ENCODE peak calls at places on chromosomes 13 and 19, in six cellular contexts. One of them, this sample, is unnamed.
A peak's percentile ranks its signal among the peaks of the same experiment; 100 is the strongest.

GRCh38 chr13:51534075-51534817 is 50.0 kb upstream of the WDFY2 start:
- DNase-seq in K562: no peak
- DNase-seq in HepG2: no peak
- DNase-seq in GM12878: no peak
- DNase-seq in GM12891: no peak
- DNase-seq in H1: no peak
- DNase-seq in this sample: no peak

GRCh38 chr13:32825481-32825880 is 190.7 kb upstream of the KL start:
- DNase-seq in GM12878: no peak
- DNase-seq in H1: no peak
- DNase-seq in GM12891: no peak
- DNase-seq in K562: no peak
- DNase-seq in HepG2: no peak
- DNase-seq in this sample: no peak

GRCh38 chr19:31351212-31352193 is 2.3 kb upstream of the TSHZ3 start:
- DNase-seq in GM12878: no peak
- DNase-seq in GM12891: no peak
- DNase-seq in K562: no peak
- DNase-seq in HepG2: no peak
- DNase-seq in H1: no peak
- DNase-seq in this sample: no peak

GRCh38 chr19:56295531-56296455 is 18.8 kb downstream of the ZSCAN5A start:
- DNase-seq in GM12878: no peak
- DNase-seq in K562: no peak
- DNase-seq in HepG2: no peak
- DNase-seq in GM12891: no peak
- DNase-seq in H1: no peak
- DNase-seq in this sample: no peak

GRCh38 chr13:99027260-99027659 is 49.4 kb upstream of the DOCK9 start:
- DNase-seq in H1: no peak
- DNase-seq in HepG2: no peak
- DNase-seq in K562: peak; percentile 13
- DNase-seq in GM12878: no peak
- DNase-seq in GM12891: no peak
- DNase-seq in this sample: no peak

GRCh38 chr13:48653074-48654054 is at the start of gene CYSLTR2:
- DNase-seq in GM12891: no peak
- DNase-seq in HepG2: no peak
- DNase-seq in GM12878: peak; percentile 35
- DNase-seq in H1: no peak
- DNase-seq in K562: no peak
- DNase-seq in this sample: no peak

GRCh38 chr19:28960586-28960985 is 252.4 kb downstream of the UQCRFS1 start:
- DNase-seq in K562: no peak
- DNase-seq in GM12891: no peak
- DNase-seq in GM12878: no peak
- DNase-seq in H1: no peak
- DNase-seq in HepG2: no peak
- DNase-seq in this sample: no peak

GRCh38 chr13:114027826-114028225 is 54.0 kb upstream of the C13orf46 start:
- DNase-seq in GM12878: no peak
- DNase-seq in K562: no peak
- DNase-seq in H1: no peak
- DNase-seq in GM12891: no peak
- DNase-seq in HepG2: no peak
- DNase-seq in this sample: no peak

GRCh38 chr13:44759723-44760360 is 183.7 kb upstream of the TSC22D1 start:
- DNase-seq in HepG2: peak; percentile 21
- DNase-seq in K562: no peak
- DNase-seq in GM12891: no peak
- DNase-seq in H1: no peak
- DNase-seq in GM12878: no peak
- DNase-seq in this sample: no peak

GRCh38 chr13:46010148-46010547 is 42.4 kb downstream of the ZC3H13 start:
- DNase-seq in GM12878: no peak
- DNase-seq in H1: no peak
- DNase-seq in GM12891: no peak
- DNase-seq in HepG2: no peak
- DNase-seq in K562: no peak
- DNase-seq in this sample: no peak

GRCh38 chr13:60873116-60873515 is 476.1 kb downstream of the TDRD3 start:
- DNase-seq in H1: no peak
- DNase-seq in GM12891: no peak
- DNase-seq in HepG2: no peak
- DNase-seq in K562: no peak
- DNase-seq in GM12878: no peak
- DNase-seq in this sample: no peak

GRCh38 chr19:2255982-2256685 is at the start of gene JSRP1:
- DNase-seq in HepG2: no peak
- DNase-seq in K562: no peak
- DNase-seq in H1: no peak
- DNase-seq in GM12878: no peak
- DNase-seq in GM12891: no peak
- DNase-seq in this sample: no peak

GRCh38 chr19:925912-926594 is at the start of gene ARID3A:
- DNase-seq in H1: no peak
- DNase-seq in GM12878: no peak
- DNase-seq in GM12891: no peak
- DNase-seq in K562: no peak
- DNase-seq in HepG2: no peak
- DNase-seq in this sample: peak; percentile 85

GRCh38 chr19:14440049-14440448 is 6.9 kb downstream of the PKN1 start:
- DNase-seq in H1: no peak
- DNase-seq in GM12878: peak; percentile 37
- DNase-seq in HepG2: no peak
- DNase-seq in GM12891: peak; percentile 90
- DNase-seq in K562: peak; percentile 73
- DNase-seq in this sample: peak; percentile 86

GRCh38 chr19:40633207-40633606 is 32.0 kb downstream of the LTBP4 start:
- DNase-seq in GM12891: no peak
- DNase-seq in H1: no peak
- DNase-seq in GM12878: no peak
- DNase-seq in K562: no peak
- DNase-seq in HepG2: peak; percentile 25
- DNase-seq in this sample: no peak

GRCh38 chr13:65966991-65967451 is 1263.1 kb downstream of the PCDH9 start:
- DNase-seq in GM12891: no peak
- DNase-seq in HepG2: peak; percentile 34
- DNase-seq in GM12878: no peak
- DNase-seq in H1: peak; percentile 25
- DNase-seq in K562: no peak
- DNase-seq in this sample: no peak

DNA sequence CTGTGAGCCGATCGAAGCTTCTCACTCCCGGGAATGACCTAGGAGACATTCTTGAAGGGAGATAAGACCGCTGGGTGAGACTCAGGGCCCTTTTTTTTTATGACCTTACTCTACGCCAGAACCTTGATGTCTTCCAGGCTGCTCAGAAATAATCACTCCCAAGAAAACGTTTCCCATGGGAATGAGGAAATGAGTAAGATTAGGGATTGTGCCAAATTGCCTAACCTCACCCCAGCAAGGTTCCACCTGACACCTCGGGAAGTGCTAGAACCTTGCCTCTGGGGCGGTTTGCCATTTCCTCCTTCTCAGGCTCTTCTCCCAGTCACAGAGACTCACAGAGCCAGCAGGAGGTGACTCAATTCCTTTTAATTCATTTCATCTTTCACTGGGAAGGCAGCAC is 2.3 kb downstream of the SLC46A3 start:
- DNase-seq in GM12878: no peak
- DNase-seq in K562: no peak
- DNase-seq in HepG2: no peak
- DNase-seq in H1: no peak
- DNase-seq in GM12891: no peak
- DNase-seq in this sample: no peak
- TF ChIP-seq TAF1 in GM12878: no peak
- TF ChIP-seq TAF1 in K562: no peak
- TF ChIP-seq TAF1 in HepG2: no peak
- TF ChIP-seq TAF1 in H1: no peak
- TF ChIP-seq TAF1 in GM12891: no peak
- TF ChIP-seq TAF1 in this sample: no peak

GRCh38 chr19:4065430-4066175 is 1.1 kb downstream of the ZBTB7A start:
- DNase-seq in K562: peak; percentile 89
- DNase-seq in H1: peak; percentile 96
- DNase-seq in GM12878: peak; percentile 65
- DNase-seq in GM12891: peak; percentile 99
- DNase-seq in HepG2: peak; percentile 90
- DNase-seq in this sample: peak; percentile 99
- TF ChIP-seq POLR2A in K562: no peak
- TF ChIP-seq POLR2A in H1: no peak
- TF ChIP-seq POLR2A in GM12878: peak; percentile 46
- TF ChIP-seq POLR2A in GM12891: no peak
- TF ChIP-seq POLR2A in HepG2: no peak
- TF ChIP-seq POLR2A in this sample: peak; percentile 47

GRCh38 chr19:16520074-16520973 is 21.9 kb downstream of the CHERP start:
- DNase-seq in GM12891: no peak
- DNase-seq in H1: no peak
- DNase-seq in HepG2: no peak
- DNase-seq in K562: no peak
- DNase-seq in GM12878: no peak
- DNase-seq in this sample: no peak
- TF ChIP-seq POLR2AphosphoS5 in GM12891: no peak
- TF ChIP-seq POLR2AphosphoS5 in H1: peak; percentile 19
- TF ChIP-seq POLR2AphosphoS5 in HepG2: no peak
- TF ChIP-seq POLR2AphosphoS5 in K562: no peak
- TF ChIP-seq POLR2AphosphoS5 in GM12878: no peak
- TF ChIP-seq POLR2AphosphoS5 in this sample: no peak

GRCh38 chr19:50967924-50968708 is 1.3 kb downstream of the KLK6 start:
- DNase-seq in GM12891: no peak
- DNase-seq in K562: no peak
- DNase-seq in H1: no peak
- DNase-seq in GM12878: no peak
- DNase-seq in HepG2: no peak
- DNase-seq in this sample: no peak
- TF ChIP-seq TAF1 in GM12891: no peak
- TF ChIP-seq TAF1 in K562: no peak
- TF ChIP-seq TAF1 in H1: no peak
- TF ChIP-seq TAF1 in GM12878: no peak
- TF ChIP-seq TAF1 in HepG2: no peak
- TF ChIP-seq TAF1 in this sample: no peak

DNA sequence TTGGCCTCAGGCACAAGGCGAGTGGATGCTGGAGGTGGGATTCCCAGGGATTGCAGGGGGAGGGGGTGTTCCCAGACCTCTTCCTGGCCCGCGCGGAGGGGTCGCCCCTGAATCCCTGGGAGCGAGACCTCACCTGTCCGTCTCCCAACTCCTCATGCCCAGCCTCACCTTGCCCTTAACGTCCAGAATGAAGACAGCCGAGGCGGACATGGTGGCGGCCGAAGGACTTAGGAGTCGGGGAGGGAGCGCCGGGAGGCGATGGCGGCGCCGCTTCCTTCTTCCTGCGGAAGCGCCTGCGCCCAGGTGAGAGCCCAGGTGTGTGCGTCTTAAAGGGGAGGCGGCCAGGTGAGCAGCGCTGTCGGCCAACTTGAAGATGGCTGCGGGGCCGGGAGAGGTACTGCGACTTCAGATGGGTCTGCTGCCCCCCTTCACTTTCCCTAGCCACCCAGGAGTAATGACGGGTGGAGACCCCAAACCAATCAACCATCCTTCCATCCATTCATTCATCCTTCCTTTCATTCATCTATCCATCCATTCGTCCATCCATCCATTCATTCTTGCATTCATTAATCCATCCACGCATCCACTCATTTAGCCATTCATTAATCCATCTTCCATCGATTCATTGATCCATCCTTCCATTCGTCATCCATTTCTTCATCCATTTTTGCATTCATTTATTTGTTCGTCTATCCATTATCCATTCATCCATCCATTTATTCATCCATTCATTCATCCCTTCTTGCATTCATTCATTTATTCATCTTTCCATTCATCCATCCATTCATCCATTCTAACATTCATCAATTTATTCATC is at the start of gene AP1M2:
- DNase-seq in K562: no peak
- DNase-seq in HepG2: no peak
- DNase-seq in GM12878: no peak
- DNase-seq in GM12891: no peak
- DNase-seq in H1: peak; percentile 53
- DNase-seq in this sample: no peak
- TF ChIP-seq POLR2A in K562: no peak
- TF ChIP-seq POLR2A in HepG2: no peak
- TF ChIP-seq POLR2A in GM12878: no peak
- TF ChIP-seq POLR2A in GM12891: no peak
- TF ChIP-seq POLR2A in H1: no peak
- TF ChIP-seq POLR2A in this sample: no peak

This sample was measured in GM12892.